ENCODE peak calls at places on chromosomes 4 and X, in six cellular contexts. One of them, this sample, is unnamed.

GRCh38 chr4:79897174-79897573 is 175.9 kb downstream of the ANTXR2 start:
- DNase-seq in psoas muscle: no peak
- DNase-seq in breast epithelium: no peak
- DNase-seq in stomach: no peak
- DNase-seq in right lobe of liver: no peak
- DNase-seq in tibial nerve: no peak
- DNase-seq in this sample: no peak

GRCh38 chr4:142347241-142347640 is 498.9 kb downstream of the INPP4B start:
- DNase-seq in psoas muscle: no peak
- DNase-seq in breast epithelium: no peak
- DNase-seq in stomach: no peak
- DNase-seq in right lobe of liver: no peak
- DNase-seq in tibial nerve: no peak
- DNase-seq in this sample: no peak

GRCh38 chrX:9342581-9343051 is 122.2 kb upstream of the TBL1X start:
- DNase-seq in psoas muscle: peak; percentile 80
- DNase-seq in breast epithelium: peak; percentile 75
- DNase-seq in stomach: peak; percentile 83
- DNase-seq in right lobe of liver: peak; percentile 88
- DNase-seq in tibial nerve: peak; percentile 58
- DNase-seq in this sample: peak; percentile 76

GRCh38 chrX:110421499-110422455 is 63.1 kb downstream of the RTL9 start:
- DNase-seq in psoas muscle: no peak
- DNase-seq in breast epithelium: peak; percentile 55
- DNase-seq in stomach: peak; percentile 80
- DNase-seq in right lobe of liver: peak; percentile 72
- DNase-seq in tibial nerve: no peak
- DNase-seq in this sample: no peak

GRCh38 chr4:151659631-151660030 is 101.2 kb downstream of the GATB start:
- DNase-seq in psoas muscle: peak; percentile 52
- DNase-seq in breast epithelium: no peak
- DNase-seq in stomach: no peak
- DNase-seq in right lobe of liver: no peak
- DNase-seq in tibial nerve: no peak
- DNase-seq in this sample: peak; percentile 35

GRCh38 chrX:19747672-19748610 is 139.5 kb downstream of the SH3KBP1 start:
- DNase-seq in psoas muscle: no peak
- DNase-seq in breast epithelium: no peak
- DNase-seq in stomach: no peak
- DNase-seq in right lobe of liver: no peak
- DNase-seq in tibial nerve: no peak
- DNase-seq in this sample: no peak

GRCh38 chr4:62709618-62710252 is 1509.6 kb downstream of the ADGRL3 start:
- DNase-seq in psoas muscle: no peak
- DNase-seq in breast epithelium: no peak
- DNase-seq in stomach: no peak
- DNase-seq in right lobe of liver: no peak
- DNase-seq in tibial nerve: no peak
- DNase-seq in this sample: no peak

GRCh38 chr4:108377021-108377420 is 208.3 kb upstream of the LEF1 start:
- DNase-seq in psoas muscle: no peak
- DNase-seq in breast epithelium: no peak
- DNase-seq in stomach: no peak
- DNase-seq in right lobe of liver: no peak
- DNase-seq in tibial nerve: no peak
- DNase-seq in this sample: no peak

DNA sequence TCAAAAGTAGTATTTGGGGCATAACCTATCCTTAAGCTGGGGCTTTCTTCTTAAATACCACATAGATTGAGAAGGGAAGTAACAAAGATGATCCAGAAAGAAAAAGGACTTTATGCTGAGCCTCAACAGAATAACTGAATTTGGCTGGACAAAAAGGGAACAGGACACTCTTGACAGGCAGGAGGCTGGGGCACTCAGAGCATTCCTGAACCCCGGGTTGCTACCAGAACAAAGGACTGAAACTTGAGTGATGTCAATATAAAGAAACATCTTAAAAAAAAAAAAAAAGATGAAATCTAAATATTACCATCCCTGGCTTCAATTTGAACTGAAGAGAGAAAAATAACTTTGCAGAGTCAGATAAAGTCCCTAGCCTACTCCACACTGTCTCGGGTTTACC is 23.9 kb downstream of the RELL1 start:
- DNase-seq in psoas muscle: no peak
- DNase-seq in breast epithelium: no peak
- DNase-seq in stomach: no peak
- DNase-seq in right lobe of liver: no peak
- DNase-seq in tibial nerve: no peak
- DNase-seq in this sample: no peak
- H3K4me1 ChIP-seq in psoas muscle: peaks cover 86% of the 10 kb centered on the region
- H3K4me1 ChIP-seq in breast epithelium: peaks cover 14% of the 10 kb centered on the region
- H3K4me1 ChIP-seq in stomach: peaks cover 66% of the 10 kb centered on the region
- H3K4me1 ChIP-seq in right lobe of liver: no peaks in the 10 kb centered on the region
- H3K4me1 ChIP-seq in tibial nerve: no peaks in the 10 kb centered on the region
- H3K4me1 ChIP-seq in this sample: peaks cover 64% of the 10 kb centered on the region

GRCh38 chrX:31649176-31649575 is 577.3 kb upstream of the FTHL17 start:
- DNase-seq in psoas muscle: no peak
- DNase-seq in breast epithelium: no peak
- DNase-seq in stomach: no peak
- DNase-seq in right lobe of liver: no peak
- DNase-seq in tibial nerve: no peak
- DNase-seq in this sample: no peak
- H3K27me3 ChIP-seq in psoas muscle: no peaks in the 10 kb centered on the region
- H3K27me3 ChIP-seq in breast epithelium: no peaks in the 10 kb centered on the region
- H3K27me3 ChIP-seq in stomach: no peaks in the 10 kb centered on the region
- H3K27me3 ChIP-seq in right lobe of liver: no peaks in the 10 kb centered on the region
- H3K27me3 ChIP-seq in tibial nerve: no peaks in the 10 kb centered on the region
- H3K27me3 ChIP-seq in this sample: no peaks in the 10 kb centered on the region

GRCh38 chr4:147963839-147964238 is 232.0 kb downstream of the ARHGAP10 start:
- DNase-seq in psoas muscle: no peak
- DNase-seq in breast epithelium: no peak
- DNase-seq in stomach: no peak
- DNase-seq in right lobe of liver: no peak
- DNase-seq in tibial nerve: no peak
- DNase-seq in this sample: no peak
- H3K4me1 ChIP-seq in psoas muscle: peaks cover 8% of the 10 kb centered on the region
- H3K4me1 ChIP-seq in breast epithelium: no peaks in the 10 kb centered on the region
- H3K4me1 ChIP-seq in stomach: peaks cover 12% of the 10 kb centered on the region
- H3K4me1 ChIP-seq in right lobe of liver: no peaks in the 10 kb centered on the region
- H3K4me1 ChIP-seq in tibial nerve: no peaks in the 10 kb centered on the region
- H3K4me1 ChIP-seq in this sample: no peaks in the 10 kb centered on the region

DNA sequence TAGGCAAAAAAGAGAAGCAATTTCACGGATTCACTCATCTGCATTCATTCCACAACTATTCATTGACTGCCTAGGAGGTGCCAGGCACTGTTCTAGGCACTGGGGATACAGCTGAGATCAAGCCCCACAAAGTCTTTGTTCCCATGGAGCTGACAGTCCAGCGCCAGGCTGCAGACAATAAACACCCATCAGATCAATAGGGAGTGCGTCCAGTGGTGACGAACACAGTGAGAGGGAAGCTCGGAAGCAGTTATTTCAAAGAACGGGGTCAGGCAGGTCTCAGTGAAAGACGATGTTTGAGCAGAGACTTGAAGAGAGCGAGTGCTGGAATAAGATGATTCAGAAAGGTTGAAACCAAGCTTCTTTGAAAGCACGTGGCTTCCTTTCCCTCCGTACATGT is 167.2 kb downstream of the EVC2 start:
- DNase-seq in psoas muscle: no peak
- DNase-seq in breast epithelium: no peak
- DNase-seq in stomach: no peak
- DNase-seq in right lobe of liver: no peak
- DNase-seq in tibial nerve: no peak
- DNase-seq in this sample: no peak
- H3K27me3 ChIP-seq in psoas muscle: no peaks in the 10 kb centered on the region
- H3K27me3 ChIP-seq in breast epithelium: no peaks in the 10 kb centered on the region
- H3K27me3 ChIP-seq in stomach: no peaks in the 10 kb centered on the region
- H3K27me3 ChIP-seq in right lobe of liver: no peaks in the 10 kb centered on the region
- H3K27me3 ChIP-seq in tibial nerve: no peaks in the 10 kb centered on the region
- H3K27me3 ChIP-seq in this sample: no peaks in the 10 kb centered on the region

This sample was measured in tibial artery.